ENCODE peak calls at places on chromosomes 13 and 19, in ten cellular contexts. F is body of pancreas; R is CD8-positive, alpha-beta memory T cell; G is endothelial cell of umbilical vein; H is heart right ventricle; N is left ventricle myocardium inferior; X is psoas muscle; K is CD4-positive, CD25-positive, alpha-beta regulatory T cell; I is CD8-positive, alpha-beta T cell; T is fibroblast of lung. O is an unnamed sample. For H3K36me3 and H3K9me3, the result is how much of the 10 kb centered on the place peaks cover.

GRCh38 chr19:14639536-14640277 is 34.9 kb downstream of the ADGRE3 start:
- DNase-seq in F (no peak), R (no peak), G (no peak), H (no peak), N (no peak), X (no peak), K (no peak), I (no peak), T (no peak), O (no peak)

GRCh38 chr13:48660356-48661076 is 6.8 kb downstream of the CYSLTR2 start:
- DNase-seq in F (no peak), R (no peak), G (no peak), H (peak), N (no peak), X (no peak), K (no peak), I (no peak), T (no peak), O (no peak)

GRCh38 chr13:95564091-95564490 is 11.6 kb downstream of the CLDN10 start:
- DNase-seq in F (no peak), R (no peak), G (peak), H (no peak), N (no peak), X (no peak), K (no peak), I (no peak), T (no peak), O (no peak)

GRCh38 chr19:43636121-43636683 is 3.4 kb downstream of the CADM4 start:
- DNase-seq in F (no peak), R (no peak), G (no peak), H (no peak), N (no peak), X (no peak), K (no peak), I (no peak), T (peak), O (no peak)

GRCh38 chr19:49889687-49890348 is 6.9 kb downstream of the IL4I1 start:
- DNase-seq in F (peak), R (peak), G (peak), H (peak), N (peak), X (peak), K (peak), I (peak), T (peak), O (peak)

GRCh38 chr19:53538378-53539109 is 599 bp downstream of the ZNF331 start:
- DNase-seq in F (no peak), R (no peak), G (no peak), H (no peak), N (no peak), X (no peak), K (no peak), I (no peak), T (no peak), O (no peak)

GRCh38 chr13:44768233-44768632 is 192.1 kb upstream of the TSC22D1 start:
- DNase-seq in F (no peak), R (peak), G (no peak), H (no peak), N (no peak), X (no peak), K (no peak), I (no peak), T (no peak), O (no peak)

GRCh38 chr13:85093808-85094207 is 705.4 kb downstream of the SLITRK6 start:
- DNase-seq in F (no peak), R (no peak), G (no peak), H (no peak), N (peak), X (no peak), K (no peak), I (no peak), T (peak), O (no peak)

GRCh38 chr19:15266683-15267082 is 34.4 kb upstream of the EPHX3 start:
- DNase-seq in F (no peak), R (no peak), G (no peak), H (no peak), N (no peak), X (no peak), K (no peak), I (no peak), T (no peak), O (peak)

GRCh38 chr13:112981361-112981905 is 12.4 kb downstream of the MCF2L start:
- DNase-seq in F (no peak), R (no peak), G (no peak), H (no peak), N (no peak), X (no peak), K (no peak), I (no peak), T (no peak), O (no peak)
- H3K4me3 ChIP-seq in F (no peak), R (no peak), G (no peak), H (peak), N (peak), X (peak), K (no peak), I (no peak), T (no peak), O (no peak)

DNA sequence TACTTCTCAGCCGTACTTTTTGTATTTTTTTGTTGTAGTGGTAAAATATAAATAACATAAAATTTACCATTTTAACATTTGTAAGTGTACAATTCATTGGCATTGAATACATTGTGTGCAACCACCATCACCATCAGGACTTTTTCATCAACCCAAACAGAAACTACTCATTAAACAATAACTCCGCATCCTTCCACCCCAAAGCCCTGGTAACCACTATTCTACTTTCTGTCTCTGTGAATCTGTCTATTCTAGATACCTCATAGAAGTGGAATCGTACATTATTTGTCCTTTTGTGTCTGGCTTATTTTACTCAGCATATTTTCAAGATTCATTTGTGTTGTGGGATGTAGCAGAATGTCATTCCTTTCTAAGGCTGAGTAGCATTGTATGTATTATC is 38.5 kb downstream of the USPL1 start:
- DNase-seq in F (no peak), R (no peak), G (no peak), H (no peak), N (no peak), X (no peak), K (no peak), I (no peak), T (no peak), O (no peak)
- H3K36me3 ChIP-seq in F (under half), R (under half), G (under half), H (under half), N (half or more), X (half or more), K (under half), I (under half), T (under half), O (under half)

DNA sequence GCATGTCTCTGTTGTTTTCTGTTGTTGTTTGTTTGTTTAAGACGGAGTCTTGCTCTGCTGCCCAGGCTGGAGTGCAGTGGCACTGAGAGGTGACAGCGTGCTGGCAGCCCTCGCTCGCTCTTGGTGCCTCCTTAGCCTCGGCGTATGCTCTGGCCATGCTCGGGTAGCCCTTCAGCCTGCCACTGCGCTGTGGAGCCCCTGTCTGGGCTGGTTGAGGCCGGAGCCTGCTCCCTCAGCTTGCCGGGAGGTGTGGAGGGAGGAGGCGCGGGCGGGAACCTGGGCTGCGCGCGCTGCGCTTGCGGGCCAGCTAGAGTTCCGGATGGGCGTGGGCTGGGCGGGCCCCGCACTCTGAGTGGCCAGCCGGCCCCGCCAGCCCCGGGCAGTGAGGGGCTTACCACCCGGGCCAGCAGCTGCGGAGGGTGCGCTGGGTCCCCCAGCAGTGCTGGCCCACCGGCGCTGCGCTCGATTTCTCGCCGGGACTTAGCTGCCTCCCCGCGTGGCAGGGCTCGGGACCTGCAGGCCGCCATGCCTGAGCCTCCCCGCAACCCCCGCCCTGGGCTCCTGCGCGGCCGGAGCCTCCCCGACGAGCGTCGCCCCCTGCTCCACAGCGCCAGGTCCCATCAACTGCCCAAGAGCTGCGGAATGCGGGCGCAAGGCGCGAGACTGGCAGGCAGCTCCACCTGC is 6.6 kb upstream of the ZNF329 start:
- DNase-seq in F (no peak), R (no peak), G (no peak), H (no peak), N (no peak), X (no peak), K (no peak), I (no peak), T (no peak), O (peak)
- H3K9me3 ChIP-seq in F (under half), R (under half), G (under half), H (under half), N (under half), X (under half), K (under half), I (under half), T (under half), O (under half)

GRCh38 chr19:52297601-52298358 is 811 bp downstream of the ZNF480 start:
- DNase-seq in F (no peak), R (no peak), G (peak), H (peak), N (no peak), X (no peak), K (no peak), I (no peak), T (peak), O (no peak)
- H3K4me3 ChIP-seq in F (peak), R (peak), G (peak), H (peak), N (peak), X (peak), K (peak), I (peak), T (peak), O (peak)

GRCh38 chr19:41876847-41877489 is at the start of gene CD79A:
- DNase-seq in F (no peak), R (no peak), G (no peak), H (no peak), N (no peak), X (no peak), K (no peak), I (no peak), T (no peak), O (no peak)
- H3K36me3 ChIP-seq in F (under half), R (under half), G (under half), H (under half), N (under half), X (under half), K (under half), I (under half), T (under half), O (under half)

GRCh38 chr13:56347014-56347413 is 793.7 kb upstream of the PRR20A start:
- DNase-seq in F (no peak), R (no peak), G (no peak), H (no peak), N (no peak), X (no peak), K (no peak), I (no peak), T (no peak), O (no peak)

GRCh38 chr13:56349866-56350265 is 790.9 kb upstream of the PRR20A start:
- DNase-seq in F (no peak), R (no peak), G (no peak), H (no peak), N (no peak), X (no peak), K (no peak), I (no peak), T (no peak), O (no peak)

GRCh38 chr13:56352356-56352755 is 788.4 kb upstream of the PRR20A start:
- DNase-seq in F (no peak), R (no peak), G (no peak), H (no peak), N (no peak), X (no peak), K (no peak), I (no peak), T (no peak), O (no peak)

GRCh38 chr13:56352901-56353300 is 787.8 kb upstream of the PRR20A start:
- DNase-seq in F (no peak), R (no peak), G (no peak), H (no peak), N (no peak), X (no peak), K (no peak), I (no peak), T (no peak), O (no peak)

GRCh38 chr13:56351041-56351440 is 789.7 kb upstream of the PRR20A start:
- DNase-seq in F (no peak), R (no peak), G (no peak), H (no peak), N (no peak), X (no peak), K (no peak), I (no peak), T (no peak), O (no peak)
- H3K9me3 ChIP-seq in F (under half), R (under half), G (under half), H (under half), N (under half), X (under half), K (under half), I (under half), T (under half), O (under half)

DNA sequence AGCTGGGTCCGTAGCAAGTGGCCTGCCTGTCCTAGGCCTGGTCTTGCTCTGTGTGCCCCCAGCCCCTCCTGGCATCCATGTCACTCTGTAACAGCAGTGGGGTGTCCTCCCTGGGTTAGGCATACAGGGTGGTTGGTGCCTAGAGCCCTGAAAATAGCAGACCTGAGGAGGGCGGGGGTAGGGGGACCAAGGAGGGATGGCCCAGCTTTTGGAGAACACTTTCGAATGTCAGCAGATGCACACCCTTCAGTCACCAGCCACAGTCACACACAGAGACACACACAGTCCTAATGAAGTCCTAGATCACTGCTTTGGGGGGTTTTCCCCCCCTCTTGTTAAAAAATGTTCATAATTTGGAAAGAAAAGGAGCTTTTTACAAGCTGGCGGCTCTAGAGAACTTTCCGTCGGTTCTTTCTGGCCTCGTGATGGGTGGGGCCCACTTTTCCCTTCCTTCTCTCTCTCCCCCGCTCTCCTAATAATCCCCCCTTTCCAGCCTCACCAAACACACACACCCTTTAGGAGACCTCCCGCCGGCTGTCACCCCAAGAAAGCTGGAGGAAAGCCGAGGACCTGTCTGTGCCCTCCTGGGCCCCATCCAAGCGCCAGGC is 47.9 kb downstream of the LYL1 start:
- DNase-seq in F (no peak), R (no peak), G (no peak), H (no peak), N (peak), X (no peak), K (no peak), I (no peak), T (no peak), O (no peak)
- H3K4me3 ChIP-seq in F (no peak), R (no peak), G (no peak), H (no peak), N (peak), X (peak), K (no peak), I (no peak), T (no peak), O (no peak)

DNA sequence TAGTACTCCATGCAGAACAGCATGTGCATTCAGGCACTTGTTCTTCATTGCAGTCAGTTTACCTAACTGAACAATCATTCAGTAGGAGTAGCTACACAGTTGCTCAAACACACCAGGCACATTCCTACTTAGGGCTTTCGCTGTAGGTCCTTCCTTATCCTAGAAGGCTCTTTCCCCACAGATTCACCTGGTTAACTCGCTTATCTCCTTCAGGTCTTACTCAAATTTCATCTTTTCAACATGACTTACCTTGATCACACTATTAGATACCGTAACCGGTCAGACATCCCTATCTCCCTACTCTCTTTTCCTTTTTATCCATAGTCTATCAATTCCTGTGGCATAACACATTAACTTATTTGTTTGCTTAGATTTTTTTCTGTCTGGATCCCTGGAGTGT is 14.6 kb downstream of the EDNRB start:
- DNase-seq in F (no peak), R (no peak), G (no peak), H (no peak), N (no peak), X (no peak), K (no peak), I (no peak), T (no peak), O (no peak)
- H3K36me3 ChIP-seq in F (under half), R (under half), G (under half), H (under half), N (under half), X (under half), K (under half), I (under half), T (under half), O (under half)

DNA sequence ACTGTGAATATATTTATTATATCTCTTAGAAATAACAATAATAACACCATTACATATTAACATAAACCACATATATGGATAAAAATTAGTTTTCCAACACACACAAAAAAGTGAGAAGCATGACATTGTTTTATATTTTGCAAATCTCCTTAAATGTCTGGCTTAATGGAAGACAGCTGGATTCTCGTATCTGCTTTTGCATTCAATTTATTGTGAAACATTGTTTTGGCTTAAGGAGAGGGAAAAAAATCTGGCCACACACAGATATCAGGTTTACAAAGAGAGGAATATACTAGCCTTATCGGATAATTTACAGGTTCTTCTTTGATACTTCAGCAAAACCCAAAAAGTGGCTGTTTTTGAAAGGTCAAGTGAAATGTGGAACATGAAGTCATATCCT is 523.4 kb upstream of the ARGLU1 start:
- DNase-seq in F (no peak), R (no peak), G (no peak), H (no peak), N (no peak), X (no peak), K (no peak), I (no peak), T (no peak), O (no peak)
- H3K9me3 ChIP-seq in F (under half), R (under half), G (under half), H (under half), N (under half), X (under half), K (under half), I (under half), T (under half), O (under half)

GRCh38 chr13:75135325-75135825 is 346.6 kb downstream of the TBC1D4 start:
- DNase-seq in F (no peak), R (no peak), G (peak), H (no peak), N (no peak), X (no peak), K (no peak), I (no peak), T (peak), O (no peak)

GRCh38 chr13:75129331-75129730 is 352.6 kb downstream of the TBC1D4 start:
- DNase-seq in F (no peak), R (no peak), G (no peak), H (no peak), N (no peak), X (no peak), K (no peak), I (no peak), T (peak), O (no peak)

GRCh38 chr13:75136151-75136550 is 345.8 kb downstream of the TBC1D4 start:
- DNase-seq in F (no peak), R (no peak), G (no peak), H (no peak), N (no peak), X (no peak), K (no peak), I (no peak), T (peak), O (no peak)

GRCh38 chr13:75137911-75138571 is 343.9 kb downstream of the TBC1D4 start:
- DNase-seq in F (no peak), R (no peak), G (peak), H (peak), N (no peak), X (no peak), K (no peak), I (no peak), T (no peak), O (no peak)

GRCh38 chr13:75132800-75133695 is 348.9 kb downstream of the TBC1D4 start:
- DNase-seq in F (no peak), R (no peak), G (no peak), H (no peak), N (no peak), X (no peak), K (no peak), I (no peak), T (peak), O (no peak)
- H3K4me3 ChIP-seq in F (no peak), R (no peak), G (no peak), H (no peak), N (no peak), X (no peak), K (no peak), I (no peak), T (no peak), O (no peak)